ENCODE peak calls at places on chromosomes 6 and 20, in seven cellular contexts. Y, U, R, N, M, Z and J are unnamed samples.

GRCh38 chr6:87066449-87067288 is 28.2 kb downstream of the CGA start:
- DNase-seq in N (peak; percentile 68), Y (no peak), M (peak; percentile 14), Z (no peak), R (peak; percentile 7), U (peak; percentile 66), J (peak; percentile 70)

GRCh38 chr6:157867155-157867559 is 44.1 kb downstream of the SNX9 start:
- DNase-seq in N (no peak), Z (no peak), Y (no peak), U (peak; percentile 40), M (no peak), R (no peak), J (peak; percentile 20)

GRCh38 chr6:128803911-128804310 is 79.0 kb upstream of the LAMA2 start:
- DNase-seq in Y (no peak), M (no peak), N (no peak), Z (no peak), R (no peak), U (no peak), J (no peak)

GRCh38 chr6:119028106-119028505 is 50.4 kb downstream of the FAM184A start:
- DNase-seq in R (no peak), N (no peak), Z (no peak), M (no peak), U (no peak), Y (no peak), J (no peak)

GRCh38 chr6:38047562-38047961 is 228.0 kb downstream of the ZFAND3 start:
- DNase-seq in Y (no peak), N (no peak), Z (no peak), M (no peak), R (no peak), U (no peak), J (no peak)

GRCh38 chr6:15682965-15683822 is 20.4 kb upstream of the DTNBP1 start:
- DNase-seq in M (no peak), U (no peak), N (peak; percentile 22), Z (no peak), R (no peak), Y (no peak), J (no peak)

GRCh38 chr6:169224716-169225115 is 28.9 kb downstream of the THBS2 start:
- DNase-seq in Y (no peak), N (no peak), M (no peak), Z (no peak), U (no peak), R (no peak), J (no peak)

GRCh38 chr6:22368794-22369193 is 72.0 kb upstream of the PRL start:
- DNase-seq in N (no peak), M (no peak), Y (no peak), Z (no peak), R (no peak), U (no peak), J (no peak)

GRCh38 chr6:18495236-18495635 is 108.1 kb downstream of the RNF144B start:
- DNase-seq in U (no peak), N (no peak), Y (no peak), M (no peak), Z (no peak), R (no peak), J (no peak)

GRCh38 chr6:158631678-158632537 is 12.6 kb downstream of the DYNLT1 start:
- DNase-seq in Z (no peak), R (no peak), Y (no peak), M (no peak), N (peak; percentile 68), U (no peak), J (no peak)

GRCh38 chr20:48455606-48456360 is 372.0 kb downstream of the PREX1 start:
- DNase-seq in U (peak; percentile 36), M (no peak), N (no peak), R (no peak), Y (no peak), Z (peak; percentile 87), J (no peak)